ENCODE peak calls at places on chromosomes 13 and 19, in seven cellular contexts. R is right lobe of liver, O is tibial nerve, Y is Peyer's patch, Q is ovary, V is transverse colon, G is suprapubic skin. C is an unnamed sample.

GRCh38 chr19:51807111-51807701 is 12.2 kb downstream of the FPR3 start:
- DNase-seq in R (no peak), O (no peak), Y (no peak), Q (no peak), V (peak; percentile 29), G (no peak), C (no peak)

GRCh38 chr19:7292950-7293794 is 1.0 kb downstream of the INSR start:
- DNase-seq in R (peak; percentile 84), O (no peak), Y (peak; percentile 87), Q (peak; percentile 70), V (peak; percentile 68), G (peak; percentile 80), C (no peak)

GRCh38 chr19:35174226-35174625 is 19.7 kb downstream of the FXYD5 start:
- DNase-seq in R (no peak), O (no peak), Y (no peak), Q (no peak), V (no peak), G (no peak), C (no peak)

GRCh38 chr13:55649485-55649884 is 1491.2 kb upstream of the PRR20A start:
- DNase-seq in R (no peak), O (no peak), Y (no peak), Q (no peak), V (no peak), G (no peak), C (no peak)

GRCh38 chr13:79541426-79542049 is 60.6 kb downstream of the NDFIP2 start:
- DNase-seq in R (no peak), O (no peak), Y (no peak), Q (no peak), V (no peak), G (no peak), C (no peak)

GRCh38 chr13:46492946-46493345 is 60.0 kb upstream of the LRCH1 start:
- DNase-seq in R (no peak), O (no peak), Y (no peak), Q (no peak), V (no peak), G (no peak), C (no peak)

GRCh38 chr13:64052526-64052925 is 2636.9 kb upstream of the PCDH20 start:
- DNase-seq in R (no peak), O (no peak), Y (no peak), Q (no peak), V (no peak), G (no peak), C (no peak)

GRCh38 chr19:41912899-41913475 is 15.3 kb downstream of the ERFL start:
- DNase-seq in R (no peak), O (no peak), Y (no peak), Q (no peak), V (no peak), G (no peak), C (no peak)

GRCh38 chr13:25682221-25682620 is 310.4 kb downstream of the ATP8A2 start:
- DNase-seq in R (no peak), O (no peak), Y (no peak), Q (no peak), V (no peak), G (no peak), C (peak; percentile 66)

GRCh38 chr13:110070511-110071120 is 236.3 kb downstream of the COL4A1 start:
- DNase-seq in R (no peak), O (no peak), Y (no peak), Q (no peak), V (no peak), G (no peak), C (no peak)

GRCh38 chr13:24627864-24628418 is 52.3 kb upstream of the ATP12A start:
- DNase-seq in R (no peak), O (no peak), Y (no peak), Q (no peak), V (no peak), G (no peak), C (no peak)

GRCh38 chr19:43966079-43966694 is 15.2 kb downstream of the ZNF221 start:
- DNase-seq in R (no peak), O (no peak), Y (no peak), Q (no peak), V (no peak), G (no peak), C (no peak)

GRCh38 chr13:94154362-94154761 is 325.1 kb downstream of the DCT start:
- DNase-seq in R (peak; percentile 94), O (peak; percentile 44), Y (no peak), Q (no peak), V (no peak), G (no peak), C (no peak)

GRCh38 chr13:44844786-44845185 is 144.5 kb downstream of the NUFIP1 start:
- DNase-seq in R (no peak), O (no peak), Y (no peak), Q (no peak), V (no peak), G (no peak), C (no peak)

GRCh38 chr13:83819611-83820010 is 62.7 kb downstream of the SLITRK1 start:
- DNase-seq in R (no peak), O (no peak), Y (no peak), Q (no peak), V (no peak), G (no peak), C (no peak)

GRCh38 chr13:87393358-87393757 is 277.8 kb upstream of the SLITRK5 start:
- DNase-seq in R (no peak), O (no peak), Y (no peak), Q (no peak), V (no peak), G (no peak), C (no peak)

GRCh38 chr13:60765700-60766411 is 368.8 kb downstream of the TDRD3 start:
- DNase-seq in R (no peak), O (no peak), Y (no peak), Q (no peak), V (no peak), G (no peak), C (no peak)

GRCh38 chr13:36190771-36191170 is 23.6 kb downstream of the SOHLH2 start:
- DNase-seq in R (no peak), O (no peak), Y (no peak), Q (no peak), V (no peak), G (no peak), C (no peak)

GRCh38 chr13:91154954-91155353 is 192.5 kb upstream of the MIR17HG start:
- DNase-seq in R (no peak), O (no peak), Y (no peak), Q (no peak), V (no peak), G (no peak), C (no peak)

GRCh38 chr13:84263354-84264069 is 381.2 kb upstream of the SLITRK1 start:
- DNase-seq in R (no peak), O (no peak), Y (no peak), Q (no peak), V (no peak), G (no peak), C (no peak)

GRCh38 chr13:73708393-73708985 is 425.7 kb downstream of the KLF12 start:
- DNase-seq in R (no peak), O (peak; percentile 17), Y (no peak), Q (peak; percentile 28), V (peak; percentile 59), G (no peak), C (no peak)

GRCh38 chr13:33015791-33016323 is 366 bp upstream of the KL start:
- DNase-seq in R (no peak), O (no peak), Y (peak; percentile 79), Q (no peak), V (peak; percentile 47), G (no peak), C (no peak)

GRCh38 chr19:5695649-5696195 is 5.6 kb downstream of the RPL36 start:
- DNase-seq in R (peak; percentile 47), O (no peak), Y (no peak), Q (no peak), V (no peak), G (no peak), C (no peak)
- TF ChIP-seq POLR2A in R (no peak), O (no peak), Y (no peak), Q (no peak), V (no peak), G (no peak), C (no peak)

DNA sequence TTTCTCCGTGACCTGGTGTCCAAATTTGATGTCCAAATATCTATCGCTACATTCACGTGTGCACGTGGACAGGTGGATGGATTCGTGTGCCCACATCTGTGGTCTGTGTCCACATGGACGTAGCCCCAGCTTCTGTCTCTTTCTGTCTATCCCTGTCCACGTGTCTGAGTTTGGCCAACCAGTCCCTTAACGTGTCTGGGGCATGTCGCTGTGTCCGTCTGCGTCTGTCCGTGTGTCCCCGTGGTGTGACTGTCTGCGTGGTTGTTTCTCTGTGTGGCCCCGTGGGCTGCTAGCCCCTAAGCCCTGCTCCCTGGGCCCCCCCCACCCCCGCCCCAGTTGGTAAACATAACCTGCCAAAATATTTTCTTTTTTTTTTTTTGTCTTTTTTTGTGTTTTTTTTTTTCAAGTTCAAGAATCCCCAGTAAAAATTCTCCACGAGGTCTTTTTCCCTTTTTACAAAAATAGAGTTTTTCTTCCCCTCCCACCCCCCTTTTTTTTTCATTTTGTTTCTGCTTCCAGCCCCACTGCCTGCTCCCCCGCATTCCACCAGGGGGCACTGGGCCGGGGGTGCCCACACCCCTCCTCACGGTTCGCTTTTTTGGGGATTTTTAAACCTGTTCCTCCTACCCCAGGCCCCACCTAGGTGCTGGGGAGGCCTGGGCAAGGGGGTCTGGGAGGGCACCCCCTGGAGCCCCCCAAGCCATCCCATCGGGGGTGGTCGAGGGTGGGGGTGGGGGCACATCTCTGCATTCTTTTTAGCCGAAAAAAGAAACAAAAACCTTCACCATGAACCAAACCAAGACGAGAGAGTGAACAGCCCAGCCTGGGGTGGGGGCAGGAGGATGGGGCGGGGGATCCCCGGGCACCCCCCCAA is 18.3 kb downstream of the PRKCSH start:
- DNase-seq in R (no peak), O (no peak), Y (no peak), Q (no peak), V (no peak), G (no peak), C (no peak)
- TF ChIP-seq POLR2A in R (no peak), O (no peak), Y (no peak), Q (no peak), V (no peak), G (no peak), C (no peak)

GRCh38 chr19:14149011-14149410 is 12.6 kb upstream of the ASF1B start:
- DNase-seq in R (no peak), O (no peak), Y (peak; percentile 47), Q (no peak), V (no peak), G (no peak), C (no peak)

GRCh38 chr19:14149509-14149994 is 13.2 kb upstream of the ASF1B start:
- DNase-seq in R (peak; percentile 65), O (peak; percentile 31), Y (peak; percentile 65), Q (peak; percentile 73), V (peak; percentile 70), G (no peak), C (peak; percentile 96)

GRCh38 chr19:14150041-14150769 is 13.8 kb upstream of the ASF1B start:
- DNase-seq in R (no peak), O (no peak), Y (peak; percentile 49), Q (no peak), V (no peak), G (no peak), C (no peak)

GRCh38 chr19:14152713-14153112 is 16.3 kb upstream of the ASF1B start:
- DNase-seq in R (no peak), O (no peak), Y (no peak), Q (no peak), V (no peak), G (no peak), C (no peak)

GRCh38 chr19:14150770-14151661 is 14.6 kb upstream of the ASF1B start:
- DNase-seq in R (no peak), O (no peak), Y (no peak), Q (no peak), V (no peak), G (no peak), C (no peak)
- TF ChIP-seq POLR2A in R (no peak), O (no peak), Y (no peak), Q (no peak), V (no peak), G (no peak), C (no peak)

GRCh38 chr13:48532473-48533206 is at the start of gene RCBTB2:
- DNase-seq in R (peak; percentile 99), O (peak; percentile 97), Y (peak; percentile 98), Q (peak; percentile 100), V (peak; percentile 99), G (peak; percentile 98), C (peak; percentile 98)
- TF ChIP-seq POLR2A in R (peak; percentile 90), O (peak; percentile 96), Y (peak; percentile 82), Q (peak; percentile 85), V (peak; percentile 92), G (peak; percentile 87), C (peak; percentile 77)